ENCODE peak calls at places on chromosomes 11 and 22, in five cellular contexts. Y is B cell, U is right lobe of liver, W is AG09309, O is Panc1. D is an unnamed sample.

GRCh38 chr22:50432131-50432870 is 42.5 kb downstream of the SBF1 start:
- DNase-seq in U (no peak), O (no peak), W (no peak), Y (no peak), D (no peak)

GRCh38 chr11:27722117-27722844 is 22.0 kb upstream of the BDNF start:
- DNase-seq in W (no peak), O (no peak), Y (no peak), U (no peak), D (peak; percentile 34)

GRCh38 chr11:126592496-126593410 is 237.3 kb downstream of the ST3GAL4 start:
- DNase-seq in U (no peak), O (no peak), Y (no peak), W (no peak), D (no peak)

GRCh38 chr22:21943571-21944448 is 8.8 kb downstream of the PPM1F start:
- DNase-seq in Y (no peak), O (no peak), W (no peak), U (peak; percentile 60), D (no peak)

GRCh38 chr11:35116762-35117588 is 22.0 kb upstream of the CD44 start:
- DNase-seq in U (no peak), W (peak; percentile 71), Y (no peak), O (no peak), D (no peak)

GRCh38 chr11:118608268-118609214 is 1.1 kb downstream of the PHLDB1 start:
- DNase-seq in Y (peak; percentile 78), W (no peak), U (peak; percentile 59), O (no peak), D (no peak)

GRCh38 chr22:44586337-44586990 is 88.4 kb upstream of the RTL6 start:
- DNase-seq in O (no peak), U (peak; percentile 7), Y (peak; percentile 29), W (no peak), D (no peak)

GRCh38 chr22:50733521-50734342 is 4.3 kb upstream of the ACR start:
- DNase-seq in O (no peak), W (peak; percentile 10), Y (no peak), U (no peak), D (no peak)

GRCh38 chr11:34234086-34234740 is 123.6 kb downstream of the ABTB2 start:
- DNase-seq in Y (peak; percentile 90), U (no peak), O (no peak), W (no peak), D (peak; percentile 59)

GRCh38 chr22:44730034-44730433 is 22.3 kb upstream of the ARHGAP8 start:
- DNase-seq in U (peak; percentile 19), O (no peak), W (no peak), Y (no peak), D (no peak)

GRCh38 chr11:33695051-33695566 is 5.5 kb downstream of the C11orf91 start:
- DNase-seq in W (no peak), U (peak; percentile 77), Y (no peak), O (no peak), D (no peak)

GRCh38 chr11:126585388-126586302 is 230.2 kb downstream of the ST3GAL4 start:
- DNase-seq in O (peak; percentile 13), W (peak; percentile 75), Y (no peak), U (peak; percentile 30), D (no peak)

GRCh38 chr11:770642-771616 is 6.4 kb downstream of the GATD1 start:
- DNase-seq in O (no peak), W (no peak), Y (no peak), U (no peak), D (no peak)

GRCh38 chr11:129412501-129412900 is 36.9 kb downstream of the BARX2 start:
- DNase-seq in U (no peak), O (no peak), W (no peak), Y (no peak), D (no peak)

GRCh38 chr11:70584786-70585545 is 186.6 kb downstream of the CTTN start:
- DNase-seq in U (no peak), Y (no peak), W (no peak), O (no peak), D (no peak)

GRCh38 chr11:30451167-30451566 is 128.3 kb downstream of the ARL14EP start:
- DNase-seq in O (no peak), U (no peak), Y (no peak), W (no peak), D (no peak)

GRCh38 chr22:19635644-19636043 is 78.7 kb upstream of the SEPTIN5 start:
- DNase-seq in W (no peak), U (no peak), O (no peak), Y (no peak), D (no peak)

GRCh38 chr11:56103210-56103737 is at the start of gene OR8H2:
- DNase-seq in W (no peak), U (no peak), O (no peak), Y (no peak), D (no peak)

GRCh38 chr11:67632982-67633755 is 3.4 kb upstream of the NUDT8 start:
- DNase-seq in W (no peak), U (peak; percentile 20), O (no peak), Y (peak; percentile 36), D (no peak)

GRCh38 chr11:6932150-6932549 is 5.9 kb downstream of the ZNF215 start:
- DNase-seq in Y (no peak), U (no peak), O (no peak), W (no peak), D (no peak)

GRCh38 chr11:65132238-65132987 is 1.9 kb downstream of the SYVN1 start:
- DNase-seq in U (no peak), Y (peak; percentile 84), W (no peak), O (no peak), D (peak; percentile 68)

GRCh38 chr11:123841189-123841588 is 35.0 kb upstream of the OR6M1 start:
- DNase-seq in Y (no peak), O (no peak), W (no peak), U (no peak), D (no peak)

GRCh38 chr11:61690706-61691377 is 10.7 kb downstream of the DAGLA start:
- DNase-seq in U (no peak), O (no peak), W (no peak), Y (no peak), D (no peak)

GRCh38 chr22:45420539-45420938 is 7.0 kb downstream of the RIBC2 start:
- DNase-seq in W (no peak), O (no peak), U (no peak), Y (no peak), D (no peak)

GRCh38 chr22:42283288-42284229 is 13.1 kb upstream of the TCF20 start:
- DNase-seq in W (no peak), U (peak; percentile 21), Y (no peak), O (no peak), D (no peak)

GRCh38 chr11:64713781-64714363 is 9.1 kb downstream of the NRXN2 start:
- DNase-seq in O (no peak), W (no peak), U (no peak), Y (no peak), D (no peak)

GRCh38 chr22:36510966-36511881 is 4.4 kb upstream of the FOXRED2 start:
- DNase-seq in U (no peak), O (no peak), Y (peak; percentile 52), W (no peak), D (no peak)

GRCh38 chr22:44243761-44244160 is 63.0 kb downstream of the PARVG start:
- DNase-seq in W (no peak), O (no peak), U (no peak), Y (no peak), D (no peak)

GRCh38 chr11:17760102-17761029 is 25.8 kb downstream of the KCNC1 start:
- DNase-seq in O (peak; percentile 28), W (no peak), U (peak; percentile 75), Y (no peak), D (peak; percentile 80)

GRCh38 chr11:111795333-111795985 is 29.3 kb upstream of the PPP2R1B start:
- DNase-seq in W (peak; percentile 48), Y (no peak), U (no peak), O (no peak), D (no peak)

GRCh38 chr11:101914737-101915426 is at the start of gene CEP126:
- DNase-seq in W (peak; percentile 83), U (peak; percentile 92), O (peak; percentile 81), Y (peak; percentile 98), D (peak; percentile 87)
- TF ChIP-seq CTCF in W (peak; percentile 54), U (peak; percentile 41), O (peak; percentile 78), Y (peak; percentile 23), D (no peak)

GRCh38 chr11:9758676-9759518 is 95.0 kb downstream of the SWAP70 start:
- DNase-seq in Y (peak; percentile 55), W (no peak), U (peak; percentile 79), O (peak; percentile 67), D (peak; percentile 78)

GRCh38 chr11:9756461-9756860 is 92.6 kb downstream of the SWAP70 start:
- DNase-seq in U (no peak), W (no peak), O (no peak), Y (peak; percentile 57), D (no peak)

GRCh38 chr11:9759519-9760179 is 95.8 kb downstream of the SWAP70 start:
- DNase-seq in O (peak; percentile 100), Y (peak; percentile 98), W (peak; percentile 99), U (peak; percentile 71), D (peak; percentile 71)

GRCh38 chr11:9756878-9757277 is 93.0 kb downstream of the SWAP70 start:
- DNase-seq in U (no peak), W (no peak), O (no peak), Y (no peak), D (no peak)

GRCh38 chr11:9757809-9758675 is 94.2 kb downstream of the SWAP70 start:
- DNase-seq in U (peak; percentile 95), Y (peak; percentile 94), W (no peak), O (peak; percentile 38), D (peak; percentile 98)
- TF ChIP-seq CTCF in U (peak; percentile 95), Y (peak; percentile 85), W (peak; percentile 27), O (peak; percentile 100), D (peak; percentile 79)

DNA sequence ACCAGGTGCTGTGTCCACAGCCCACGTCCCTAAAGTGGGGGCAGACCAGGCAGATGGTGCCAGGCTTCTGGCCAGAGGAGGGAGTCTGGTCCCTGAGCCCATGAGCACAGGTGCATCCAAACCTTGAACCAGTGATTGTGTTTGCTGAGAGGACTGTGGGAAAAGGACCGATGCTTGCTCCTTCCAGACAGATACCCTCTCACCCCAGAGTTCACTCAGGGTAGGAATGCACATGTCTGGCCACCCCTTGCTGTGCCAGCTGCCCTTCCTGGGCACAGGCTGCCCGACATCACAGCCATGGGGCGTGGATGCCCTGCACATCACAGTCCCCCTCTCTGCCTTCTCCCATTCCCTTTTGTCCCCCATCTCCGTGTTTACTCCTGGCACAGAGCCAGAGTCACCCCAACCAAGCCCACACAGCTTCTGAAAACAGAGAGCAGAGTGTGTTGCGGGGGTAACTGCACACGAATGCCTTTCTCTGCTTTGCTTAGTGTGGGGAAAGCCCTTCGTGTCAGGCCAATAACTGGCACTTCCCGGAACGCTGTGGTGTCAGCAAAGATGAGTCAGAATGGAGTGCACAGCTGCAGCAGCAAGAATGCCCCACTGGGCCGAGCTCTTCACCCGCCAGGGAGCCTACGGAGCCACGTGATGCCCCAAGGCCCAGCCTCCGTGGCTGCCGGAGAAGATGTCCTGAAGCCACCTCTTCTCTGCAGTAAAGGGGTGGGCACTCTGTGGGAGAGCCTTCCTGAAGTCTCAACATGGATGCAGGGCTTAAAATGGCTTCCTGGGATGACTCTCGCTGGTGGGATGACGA is 7.6 kb downstream of the CARS1 start:
- DNase-seq in Y (peak; percentile 89), O (peak; percentile 83), U (peak; percentile 77), W (peak; percentile 92), D (peak; percentile 81)
- TF ChIP-seq CTCF in Y (no peak), O (no peak), U (no peak), W (peak; percentile 64), D (no peak)

DNA sequence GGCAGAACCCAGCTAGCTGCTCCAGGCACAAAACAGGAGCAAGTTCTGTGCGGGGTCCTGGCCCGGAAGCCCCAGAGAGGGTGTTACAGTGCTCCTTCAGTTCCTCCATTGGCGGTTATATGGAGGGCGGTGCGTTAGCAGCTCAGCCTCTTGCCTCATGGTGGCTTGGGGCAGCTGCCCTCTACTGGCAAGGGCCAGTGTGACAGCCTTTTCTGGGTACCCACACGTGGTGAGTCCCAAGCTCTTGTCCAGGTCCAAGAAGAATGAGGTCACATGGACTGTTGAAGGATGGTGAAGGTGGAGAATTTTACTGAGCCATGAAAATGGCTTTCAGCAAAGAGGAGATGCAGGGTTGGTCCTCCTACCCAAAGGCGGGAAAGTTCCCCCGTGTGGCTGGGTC is 100.5 kb downstream of the WT1 start:
- DNase-seq in Y (no peak), O (no peak), U (no peak), W (no peak), D (no peak)
- TF ChIP-seq CTCF in Y (no peak), O (peak; percentile 69), U (peak; percentile 11), W (peak; percentile 22), D (peak; percentile 9)